ENCODE peak calls at places on chromosomes 13 and 19, in eight cellular contexts. One of them, this sample, is unnamed.
A peak's percentile ranks its signal among the peaks of the same experiment; 100 is the strongest.

GRCh38 chr19:977058-977464 is 7.1 kb upstream of the WDR18 start:
- DNase-seq in type B pancreatic cell: no peak
- DNase-seq in fibroblast of the aortic adventitia: no peak
- DNase-seq in AG04449: no peak
- DNase-seq in omental fat pad: no peak
- DNase-seq in brain microvascular endothelial cell: no peak
- DNase-seq in GM13976: no peak
- DNase-seq in epithelial cell of proximal tubule: no peak
- DNase-seq in this sample: no peak

GRCh38 chr13:46885018-46885417 is 11.8 kb downstream of the HTR2A start:
- DNase-seq in AG04449: no peak
- DNase-seq in omental fat pad: no peak
- DNase-seq in fibroblast of the aortic adventitia: no peak
- DNase-seq in type B pancreatic cell: no peak
- DNase-seq in brain microvascular endothelial cell: peak; percentile 38
- DNase-seq in GM13976: no peak
- DNase-seq in epithelial cell of proximal tubule: no peak
- DNase-seq in this sample: no peak

GRCh38 chr19:13260883-13261653 is 110.9 kb downstream of the IER2 start:
- DNase-seq in GM13976: peak; percentile 82
- DNase-seq in AG04449: peak; percentile 36
- DNase-seq in omental fat pad: no peak
- DNase-seq in epithelial cell of proximal tubule: peak; percentile 52
- DNase-seq in type B pancreatic cell: no peak
- DNase-seq in brain microvascular endothelial cell: peak; percentile 89
- DNase-seq in fibroblast of the aortic adventitia: peak; percentile 87
- DNase-seq in this sample: no peak

GRCh38 chr19:35038623-35039512 is 2.7 kb upstream of the HPN start:
- DNase-seq in brain microvascular endothelial cell: no peak
- DNase-seq in fibroblast of the aortic adventitia: no peak
- DNase-seq in omental fat pad: no peak
- DNase-seq in GM13976: no peak
- DNase-seq in type B pancreatic cell: no peak
- DNase-seq in AG04449: no peak
- DNase-seq in epithelial cell of proximal tubule: no peak
- DNase-seq in this sample: no peak

GRCh38 chr13:29520671-29521070 is 74.8 kb downstream of the SLC7A1 start:
- DNase-seq in fibroblast of the aortic adventitia: peak; percentile 92
- DNase-seq in AG04449: peak; percentile 47
- DNase-seq in GM13976: no peak
- DNase-seq in brain microvascular endothelial cell: peak; percentile 84
- DNase-seq in epithelial cell of proximal tubule: no peak
- DNase-seq in omental fat pad: no peak
- DNase-seq in type B pancreatic cell: no peak
- DNase-seq in this sample: no peak

GRCh38 chr13:42322806-42323205 is 50.9 kb downstream of the AKAP11 start:
- DNase-seq in GM13976: no peak
- DNase-seq in fibroblast of the aortic adventitia: no peak
- DNase-seq in AG04449: no peak
- DNase-seq in omental fat pad: no peak
- DNase-seq in type B pancreatic cell: no peak
- DNase-seq in brain microvascular endothelial cell: no peak
- DNase-seq in epithelial cell of proximal tubule: no peak
- DNase-seq in this sample: no peak

GRCh38 chr19:35533822-35534521 is 716 bp downstream of the GAPDHS start:
- DNase-seq in AG04449: no peak
- DNase-seq in brain microvascular endothelial cell: no peak
- DNase-seq in type B pancreatic cell: no peak
- DNase-seq in GM13976: peak; percentile 63
- DNase-seq in fibroblast of the aortic adventitia: peak; percentile 29
- DNase-seq in omental fat pad: no peak
- DNase-seq in epithelial cell of proximal tubule: no peak
- DNase-seq in this sample: no peak

GRCh38 chr19:47176071-47176626 is 45.5 kb downstream of the SAE1 start:
- DNase-seq in omental fat pad: no peak
- DNase-seq in type B pancreatic cell: no peak
- DNase-seq in AG04449: no peak
- DNase-seq in fibroblast of the aortic adventitia: peak; percentile 86
- DNase-seq in epithelial cell of proximal tubule: no peak
- DNase-seq in GM13976: no peak
- DNase-seq in brain microvascular endothelial cell: peak; percentile 70
- DNase-seq in this sample: no peak

GRCh38 chr13:46172531-46172991 is 9.4 kb downstream of the LCP1 start:
- DNase-seq in GM13976: no peak
- DNase-seq in type B pancreatic cell: no peak
- DNase-seq in AG04449: no peak
- DNase-seq in brain microvascular endothelial cell: no peak
- DNase-seq in fibroblast of the aortic adventitia: no peak
- DNase-seq in omental fat pad: no peak
- DNase-seq in epithelial cell of proximal tubule: no peak
- DNase-seq in this sample: no peak

GRCh38 chr13:75222031-75222430 is 259.9 kb downstream of the TBC1D4 start:
- DNase-seq in brain microvascular endothelial cell: no peak
- DNase-seq in AG04449: no peak
- DNase-seq in GM13976: no peak
- DNase-seq in type B pancreatic cell: no peak
- DNase-seq in omental fat pad: no peak
- DNase-seq in epithelial cell of proximal tubule: no peak
- DNase-seq in fibroblast of the aortic adventitia: peak; percentile 85
- DNase-seq in this sample: no peak

GRCh38 chr13:29292045-29292444 is 303.4 kb downstream of the SLC7A1 start:
- DNase-seq in fibroblast of the aortic adventitia: no peak
- DNase-seq in type B pancreatic cell: no peak
- DNase-seq in GM13976: no peak
- DNase-seq in epithelial cell of proximal tubule: no peak
- DNase-seq in omental fat pad: no peak
- DNase-seq in brain microvascular endothelial cell: no peak
- DNase-seq in AG04449: no peak
- DNase-seq in this sample: no peak

GRCh38 chr19:47511681-47512080 is 3.2 kb downstream of the NAPA start:
- DNase-seq in brain microvascular endothelial cell: no peak
- DNase-seq in GM13976: no peak
- DNase-seq in fibroblast of the aortic adventitia: peak; percentile 26
- DNase-seq in type B pancreatic cell: no peak
- DNase-seq in epithelial cell of proximal tubule: no peak
- DNase-seq in omental fat pad: no peak
- DNase-seq in AG04449: no peak
- DNase-seq in this sample: no peak

GRCh38 chr19:51333836-51334460 is 8.0 kb downstream of the VSIG10L start:
- DNase-seq in type B pancreatic cell: no peak
- DNase-seq in epithelial cell of proximal tubule: no peak
- DNase-seq in AG04449: no peak
- DNase-seq in brain microvascular endothelial cell: no peak
- DNase-seq in GM13976: no peak
- DNase-seq in omental fat pad: no peak
- DNase-seq in fibroblast of the aortic adventitia: no peak
- DNase-seq in this sample: no peak

GRCh38 chr19:13215572-13216380 is 65.6 kb downstream of the IER2 start:
- DNase-seq in brain microvascular endothelial cell: no peak
- DNase-seq in GM13976: no peak
- DNase-seq in type B pancreatic cell: no peak
- DNase-seq in fibroblast of the aortic adventitia: no peak
- DNase-seq in omental fat pad: no peak
- DNase-seq in AG04449: no peak
- DNase-seq in epithelial cell of proximal tubule: no peak
- DNase-seq in this sample: no peak

GRCh38 chr13:102836471-102836870 is 9.4 kb upstream of the ERCC5 start:
- DNase-seq in omental fat pad: no peak
- DNase-seq in epithelial cell of proximal tubule: no peak
- DNase-seq in type B pancreatic cell: no peak
- DNase-seq in AG04449: no peak
- DNase-seq in brain microvascular endothelial cell: no peak
- DNase-seq in GM13976: no peak
- DNase-seq in fibroblast of the aortic adventitia: no peak
- DNase-seq in this sample: no peak

GRCh38 chr19:12636631-12637030 is 25.9 kb downstream of the ZNF791 start:
- DNase-seq in AG04449: no peak
- DNase-seq in GM13976: no peak
- DNase-seq in brain microvascular endothelial cell: no peak
- DNase-seq in type B pancreatic cell: no peak
- DNase-seq in omental fat pad: no peak
- DNase-seq in fibroblast of the aortic adventitia: no peak
- DNase-seq in epithelial cell of proximal tubule: no peak
- DNase-seq in this sample: no peak

GRCh38 chr19:29909545-29909944 is 32.5 kb upstream of the URI1 start:
- DNase-seq in GM13976: no peak
- DNase-seq in epithelial cell of proximal tubule: no peak
- DNase-seq in fibroblast of the aortic adventitia: peak; percentile 36
- DNase-seq in omental fat pad: no peak
- DNase-seq in brain microvascular endothelial cell: no peak
- DNase-seq in AG04449: no peak
- DNase-seq in type B pancreatic cell: no peak
- DNase-seq in this sample: no peak

GRCh38 chr19:5026706-5027273 is 57.9 kb downstream of the KDM4B start:
- DNase-seq in AG04449: no peak
- DNase-seq in omental fat pad: no peak
- DNase-seq in brain microvascular endothelial cell: no peak
- DNase-seq in type B pancreatic cell: no peak
- DNase-seq in epithelial cell of proximal tubule: no peak
- DNase-seq in GM13976: no peak
- DNase-seq in fibroblast of the aortic adventitia: peak; percentile 31
- DNase-seq in this sample: no peak
- TF ChIP-seq CTCF in AG04449: peak; percentile 12
- TF ChIP-seq CTCF in omental fat pad: no peak
- TF ChIP-seq CTCF in brain microvascular endothelial cell: peak; percentile 53
- TF ChIP-seq CTCF in type B pancreatic cell: no peak
- TF ChIP-seq CTCF in epithelial cell of proximal tubule: no peak
- TF ChIP-seq CTCF in GM13976: no peak
- TF ChIP-seq CTCF in fibroblast of the aortic adventitia: peak; percentile 30
- TF ChIP-seq CTCF in this sample: no peak

GRCh38 chr19:16091546-16092475 is 15.5 kb downstream of the TPM4 start:
- DNase-seq in omental fat pad: no peak
- DNase-seq in AG04449: no peak
- DNase-seq in brain microvascular endothelial cell: no peak
- DNase-seq in fibroblast of the aortic adventitia: no peak
- DNase-seq in type B pancreatic cell: no peak
- DNase-seq in GM13976: no peak
- DNase-seq in epithelial cell of proximal tubule: no peak
- DNase-seq in this sample: no peak

GRCh38 chr19:16085115-16085514 is 8.8 kb downstream of the TPM4 start:
- DNase-seq in type B pancreatic cell: no peak
- DNase-seq in brain microvascular endothelial cell: no peak
- DNase-seq in epithelial cell of proximal tubule: no peak
- DNase-seq in omental fat pad: no peak
- DNase-seq in GM13976: no peak
- DNase-seq in AG04449: no peak
- DNase-seq in fibroblast of the aortic adventitia: no peak
- DNase-seq in this sample: no peak

GRCh38 chr19:16088985-16089846 is 12.9 kb downstream of the TPM4 start:
- DNase-seq in brain microvascular endothelial cell: no peak
- DNase-seq in fibroblast of the aortic adventitia: no peak
- DNase-seq in epithelial cell of proximal tubule: no peak
- DNase-seq in omental fat pad: no peak
- DNase-seq in GM13976: no peak
- DNase-seq in AG04449: no peak
- DNase-seq in type B pancreatic cell: no peak
- DNase-seq in this sample: no peak

GRCh38 chr19:16087940-16088339 is 11.6 kb downstream of the TPM4 start:
- DNase-seq in brain microvascular endothelial cell: no peak
- DNase-seq in fibroblast of the aortic adventitia: no peak
- DNase-seq in omental fat pad: no peak
- DNase-seq in AG04449: no peak
- DNase-seq in type B pancreatic cell: no peak
- DNase-seq in epithelial cell of proximal tubule: no peak
- DNase-seq in GM13976: no peak
- DNase-seq in this sample: no peak

GRCh38 chr19:16088351-16088984 is 12.2 kb downstream of the TPM4 start:
- DNase-seq in fibroblast of the aortic adventitia: no peak
- DNase-seq in AG04449: no peak
- DNase-seq in brain microvascular endothelial cell: no peak
- DNase-seq in GM13976: no peak
- DNase-seq in type B pancreatic cell: no peak
- DNase-seq in epithelial cell of proximal tubule: no peak
- DNase-seq in omental fat pad: no peak
- DNase-seq in this sample: no peak
- TF ChIP-seq CTCF in fibroblast of the aortic adventitia: peak; percentile 16
- TF ChIP-seq CTCF in AG04449: no peak
- TF ChIP-seq CTCF in brain microvascular endothelial cell: peak; percentile 54
- TF ChIP-seq CTCF in GM13976: no peak
- TF ChIP-seq CTCF in type B pancreatic cell: peak; percentile 52
- TF ChIP-seq CTCF in epithelial cell of proximal tubule: peak; percentile 3
- TF ChIP-seq CTCF in omental fat pad: no peak
- TF ChIP-seq CTCF in this sample: peak; percentile 37

DNA sequence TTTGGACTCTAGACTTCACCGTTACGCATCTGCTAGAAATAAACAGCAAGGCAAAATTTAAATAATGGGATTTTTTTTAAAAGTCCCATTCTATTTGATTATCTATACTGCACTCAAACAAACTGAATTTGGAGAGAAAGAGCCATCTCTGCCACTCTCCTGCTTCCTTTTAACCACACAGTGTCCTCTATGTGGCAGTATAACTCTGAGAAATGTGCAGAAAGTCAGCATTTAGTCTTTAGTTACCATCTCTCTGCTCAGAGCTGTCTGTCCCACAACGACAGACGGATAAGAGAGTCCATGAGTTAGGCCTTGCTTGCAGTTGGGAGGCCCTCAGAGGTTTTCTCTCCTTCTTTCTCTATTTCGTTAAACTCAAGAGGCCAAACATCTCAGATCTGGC is 21.2 kb downstream of the CCNA1 start:
- DNase-seq in GM13976: no peak
- DNase-seq in fibroblast of the aortic adventitia: peak; percentile 48
- DNase-seq in brain microvascular endothelial cell: no peak
- DNase-seq in AG04449: no peak
- DNase-seq in omental fat pad: no peak
- DNase-seq in epithelial cell of proximal tubule: no peak
- DNase-seq in type B pancreatic cell: no peak
- DNase-seq in this sample: no peak
- TF ChIP-seq CTCF in GM13976: no peak
- TF ChIP-seq CTCF in fibroblast of the aortic adventitia: peak; percentile 44
- TF ChIP-seq CTCF in brain microvascular endothelial cell: peak; percentile 25
- TF ChIP-seq CTCF in AG04449: peak; percentile 24
- TF ChIP-seq CTCF in omental fat pad: no peak
- TF ChIP-seq CTCF in epithelial cell of proximal tubule: peak; percentile 62
- TF ChIP-seq CTCF in type B pancreatic cell: peak; percentile 67
- TF ChIP-seq CTCF in this sample: peak; percentile 51

DNA sequence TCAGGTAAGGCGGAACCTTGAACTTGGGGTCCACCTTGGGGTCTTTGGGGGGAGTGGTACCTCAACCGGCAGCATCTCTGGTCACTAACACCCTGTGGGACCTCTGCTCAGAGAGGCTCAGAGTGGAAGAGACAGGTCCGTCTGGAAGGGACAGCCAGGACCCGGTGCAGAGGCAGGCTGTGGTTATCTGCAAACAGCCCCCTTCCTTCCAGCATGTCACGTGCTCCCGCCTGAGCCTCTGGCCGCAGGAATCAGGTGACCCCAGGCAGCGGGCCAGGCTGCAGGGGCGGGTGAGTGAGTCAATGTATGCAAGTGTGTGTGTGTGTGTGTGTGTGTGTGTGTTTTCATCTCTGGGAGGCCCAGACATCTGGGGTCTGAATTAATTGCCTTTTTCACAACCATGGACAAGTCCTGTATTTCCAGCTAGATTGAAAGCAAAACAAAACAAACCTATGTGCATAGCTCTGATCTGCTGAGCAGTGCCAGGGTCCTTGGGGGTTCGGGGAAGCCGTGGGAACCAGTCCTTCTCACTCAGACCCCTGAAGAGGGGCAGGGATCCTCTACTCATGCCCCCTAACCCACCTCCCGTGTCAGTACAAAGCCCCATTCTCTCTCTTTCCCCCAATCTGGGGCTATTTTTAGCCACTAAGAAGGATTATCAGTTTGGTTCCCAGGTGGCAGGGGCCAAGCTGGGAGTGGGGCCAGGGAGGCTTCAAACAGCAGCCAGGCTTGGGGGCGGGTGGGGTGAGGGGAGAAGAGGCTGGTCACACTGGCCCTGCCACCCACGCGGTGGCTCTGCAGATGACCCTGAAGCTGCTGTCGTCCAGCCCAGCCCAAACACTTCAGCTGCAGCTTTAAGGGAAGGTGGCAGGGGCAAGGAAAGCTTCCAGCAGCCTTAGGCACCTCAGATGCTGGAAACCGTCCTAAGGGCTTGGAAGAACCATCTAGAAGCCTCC is 31.4 kb downstream of the CERS4 start:
- DNase-seq in GM13976: peak; percentile 95
- DNase-seq in brain microvascular endothelial cell: peak; percentile 91
- DNase-seq in epithelial cell of proximal tubule: peak; percentile 33
- DNase-seq in fibroblast of the aortic adventitia: peak; percentile 93
- DNase-seq in omental fat pad: peak; percentile 82
- DNase-seq in AG04449: peak; percentile 65
- DNase-seq in type B pancreatic cell: no peak
- DNase-seq in this sample: peak; percentile 59
- TF ChIP-seq CTCF in GM13976: no peak
- TF ChIP-seq CTCF in brain microvascular endothelial cell: no peak
- TF ChIP-seq CTCF in epithelial cell of proximal tubule: no peak
- TF ChIP-seq CTCF in fibroblast of the aortic adventitia: no peak
- TF ChIP-seq CTCF in omental fat pad: no peak
- TF ChIP-seq CTCF in AG04449: no peak
- TF ChIP-seq CTCF in type B pancreatic cell: no peak
- TF ChIP-seq CTCF in this sample: no peak